ENCODE peak calls at places on chromosomes 5 and 9, in six cellular contexts. R is colonic mucosa, W is HL-60, C is hepatocyte, P is dorsolateral prefrontal cortex, K is right atrium auricular region. Q is an unnamed sample.
A peak's percentile ranks its signal among the peaks of the same experiment; 100 is the strongest.

GRCh38 chr9:8880031-8880430 is 1080.5 kb upstream of the DMAC1 start:
- DNase-seq in K (no peak), C (no peak), P (no peak), W (no peak), R (no peak), Q (no peak)

GRCh38 chr5:57302164-57302563 is 128.3 kb downstream of the GPBP1 start:
- DNase-seq in P (no peak), C (no peak), K (no peak), W (no peak), R (peak; percentile 71), Q (no peak)

GRCh38 chr5:177419045-177419444 is 7.4 kb upstream of the GRK6 start:
- DNase-seq in R (no peak), P (no peak), C (no peak), K (no peak), W (peak; percentile 52), Q (peak; percentile 20)

GRCh38 chr5:139100825-139101224 is 97.3 kb downstream of the SIL1 start:
- DNase-seq in K (no peak), C (no peak), P (no peak), W (no peak), R (no peak), Q (peak; percentile 20)

GRCh38 chr5:16037121-16037520 is 142.5 kb downstream of the MARCHF11 start:
- DNase-seq in C (no peak), K (no peak), R (no peak), P (no peak), W (no peak), Q (no peak)

GRCh38 chr5:155631116-155631515 is 617.6 kb downstream of the KIF4B start:
- DNase-seq in R (no peak), W (no peak), K (no peak), C (peak; percentile 13), P (no peak), Q (no peak)

GRCh38 chr9:91029621-91030361 is 228.2 kb downstream of the SYK start:
- DNase-seq in P (no peak), R (no peak), C (no peak), K (no peak), W (no peak), Q (no peak)

GRCh38 chr5:2702096-2702879 is 49.2 kb downstream of the IRX2 start:
- DNase-seq in W (no peak), P (no peak), R (no peak), C (no peak), K (no peak), Q (no peak)

GRCh38 chr9:77460938-77461337 is 187.2 kb downstream of the GNA14 start:
- DNase-seq in C (no peak), K (no peak), P (no peak), R (no peak), W (no peak), Q (no peak)

GRCh38 chr5:105619725-105620124 is 2051.0 kb downstream of the EFNA5 start:
- DNase-seq in R (no peak), P (no peak), C (peak; percentile 13), K (no peak), W (no peak), Q (no peak)

GRCh38 chr9:93450817-93451761 is at the start of gene FAM120A:
- DNase-seq in W (peak; percentile 50), P (peak; percentile 82), R (peak; percentile 70), K (no peak), C (peak; percentile 95), Q (no peak)

GRCh38 chr9:132007371-132007701 is 72.3 kb downstream of the MED27 start:
- DNase-seq in K (no peak), C (no peak), R (no peak), W (no peak), P (no peak), Q (no peak)

GRCh38 chr5:156934450-156935211 is 28.4 kb downstream of the TIMD4 start:
- DNase-seq in R (no peak), W (no peak), C (peak; percentile 38), P (no peak), K (no peak), Q (no peak)

GRCh38 chr9:121340676-121341392 is 29.2 kb downstream of the STOM start:
- DNase-seq in R (no peak), P (no peak), C (no peak), W (no peak), K (no peak), Q (no peak)

DNA sequence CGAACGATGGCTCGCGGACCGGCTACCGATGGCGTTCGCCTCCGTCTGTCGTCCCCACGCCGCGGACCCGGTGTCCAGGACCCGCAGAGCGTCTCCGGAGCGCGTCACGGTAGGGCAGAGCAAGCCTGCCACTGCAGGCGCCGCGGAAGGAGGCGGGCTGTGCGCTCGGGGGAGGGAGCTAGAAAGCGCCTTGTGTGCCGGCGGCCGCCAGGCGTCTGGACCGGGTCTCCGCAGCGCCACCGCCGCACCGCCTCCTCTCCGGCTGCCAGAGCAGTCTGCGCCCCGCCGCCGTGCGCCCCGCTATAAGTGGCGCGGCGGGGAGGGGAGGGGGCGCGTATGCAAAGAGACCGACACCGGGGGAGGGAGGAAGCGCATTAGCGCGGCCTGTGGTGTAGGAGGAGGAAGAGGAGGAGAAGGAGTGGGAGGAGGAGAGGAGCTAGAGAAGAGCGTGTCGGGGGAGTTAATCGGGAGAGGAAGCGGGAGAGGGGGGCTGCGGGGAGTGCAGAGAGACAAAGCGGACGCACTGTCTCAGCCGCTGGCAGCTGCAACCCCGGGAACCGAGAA is at the start of gene ENC1:
- DNase-seq in P (peak; percentile 85), W (peak; percentile 73), R (peak; percentile 84), C (peak; percentile 94), K (peak; percentile 81), Q (no peak)
- TF ChIP-seq CTCF in P (peak; percentile 34), W (no peak), R (no peak), C (peak; percentile 37), K (peak; percentile 66), Q (peak; percentile 52)

GRCh38 chr9:96217358-96217755 is 84.6 kb downstream of the HSD17B3 start:
- DNase-seq in W (no peak), P (no peak), K (no peak), C (peak; percentile 70), R (peak; percentile 25), Q (no peak)
- H3K4me3 ChIP-seq in W (no peak overlapping the region), P (no peak overlapping the region), K (no peak overlapping the region), C (no peak overlapping the region), R (no peak overlapping the region), Q (no peak overlapping the region)

GRCh38 chr5:65926893-65927292 is 518 bp downstream of the ERBIN start:
- DNase-seq in K (no peak), P (no peak), R (peak; percentile 29), W (no peak), C (peak; percentile 33), Q (no peak)

GRCh38 chr5:65926276-65926761 is at the start of gene ERBIN:
- DNase-seq in W (peak; percentile 49), C (peak; percentile 86), K (peak; percentile 84), P (peak; percentile 75), R (peak; percentile 89), Q (peak; percentile 50)

GRCh38 chr5:65924366-65925093 is 1.8 kb upstream of the ERBIN start:
- DNase-seq in R (no peak), K (no peak), C (no peak), W (no peak), P (no peak), Q (no peak)

GRCh38 chr5:65925094-65925600 is 1.2 kb upstream of the ERBIN start:
- DNase-seq in W (peak; percentile 43), R (peak; percentile 76), P (peak; percentile 77), K (peak; percentile 79), C (peak; percentile 74), Q (no peak)

DNA sequence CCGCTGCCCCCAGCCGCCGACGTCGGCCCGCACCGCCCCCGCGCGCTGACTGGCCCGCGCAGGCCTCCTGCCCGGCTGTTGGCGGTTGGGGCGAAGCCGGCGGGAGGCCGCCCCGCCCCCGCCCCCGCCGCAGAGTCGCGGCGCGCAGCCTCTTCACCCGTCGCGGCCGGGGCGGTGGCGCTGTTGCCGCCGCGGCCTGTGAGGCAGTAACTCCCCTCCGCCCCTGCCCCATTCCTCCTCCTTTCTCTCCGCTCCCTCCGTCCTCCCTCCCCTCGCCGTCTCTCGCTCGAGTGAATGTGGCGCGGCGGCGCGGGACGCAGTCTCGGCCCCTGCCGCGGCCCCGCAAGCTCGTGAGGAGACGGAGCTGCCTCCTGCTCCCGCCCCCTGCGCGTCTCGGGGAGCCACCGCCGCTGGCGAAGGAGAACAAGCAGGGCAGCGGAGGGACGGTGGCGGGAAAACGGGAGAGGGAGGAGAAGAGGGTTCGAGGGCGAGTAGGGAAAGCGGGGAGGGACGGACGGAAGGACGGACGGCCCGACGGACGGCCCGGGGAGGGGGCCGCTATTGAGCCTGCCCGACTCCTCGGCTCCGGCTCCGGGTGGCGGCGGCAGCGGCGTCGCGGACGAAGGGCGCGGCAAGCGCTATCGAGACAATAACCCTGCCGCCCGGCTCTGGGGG is 637 bp upstream of the ERBIN start:
- DNase-seq in W (peak; percentile 33), R (peak; percentile 78), K (peak; percentile 72), P (peak; percentile 92), C (peak; percentile 97), Q (peak; percentile 60)
- TF ChIP-seq CTCF in W (no peak), R (no peak), K (peak; percentile 52), P (no peak), C (peak; percentile 33), Q (peak; percentile 20)

DNA sequence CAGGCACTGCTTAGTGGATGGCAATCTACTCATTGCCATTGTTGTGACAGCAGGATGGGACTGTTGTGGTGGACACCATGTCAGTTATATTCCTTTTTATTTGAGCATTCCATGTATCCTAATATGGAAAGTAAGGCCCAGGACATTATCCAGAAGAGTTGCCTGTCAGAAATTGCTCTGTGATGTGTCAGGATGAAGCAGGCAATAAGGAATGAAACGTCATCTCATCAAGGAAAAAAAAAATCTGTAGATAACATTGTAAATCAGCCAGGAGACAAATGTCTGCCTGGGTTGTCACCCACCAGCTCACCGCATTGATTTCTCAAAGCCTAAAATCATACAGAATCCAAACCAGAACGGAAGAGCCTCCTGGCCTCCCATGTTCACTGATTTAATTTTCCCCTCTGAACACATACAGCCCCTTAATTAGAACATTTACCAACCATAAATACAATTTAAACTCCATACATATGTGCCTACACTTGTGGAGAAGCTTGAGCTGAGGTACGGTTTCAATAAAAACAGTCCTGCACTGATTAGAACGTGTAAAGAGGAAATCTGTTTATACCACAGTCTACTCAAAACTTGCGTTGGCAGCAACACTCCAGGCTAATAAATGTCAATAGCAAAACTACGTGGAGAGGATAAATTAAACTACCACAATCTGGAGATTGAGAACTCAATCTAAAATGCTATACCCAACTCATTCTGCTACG is 73.9 kb downstream of the FOXD1 start:
- DNase-seq in K (no peak), R (no peak), C (no peak), P (no peak), W (no peak), Q (no peak)
- H3K4me3 ChIP-seq in K (no peak overlapping the region), R (no peak overlapping the region), C (no peak overlapping the region), P (no peak overlapping the region), W (no peak overlapping the region), Q (no peak overlapping the region)

Q was measured in AG09309.